ENCODE peak calls at places on chromosomes 1 and 21, in eight cellular contexts. D is NCI-H1417; E is CD4-positive, alpha-beta memory T cell; L is T-helper 17 cell; C is AG04450; Q is upper lobe of right lung; G is SJSA1; T is cerebellum. S is an unnamed sample.

GRCh38 chr21:29939859-29940245 is at the start of gene GRIK1:
- DNase-seq in D (no peak), E (no peak), L (no peak), C (no peak), Q (no peak), G (no peak), T (peak), S (no peak)

GRCh38 chr1:165629848-165630628 is 996 bp upstream of the MGST3 start:
- DNase-seq in D (peak), E (no peak), L (no peak), C (no peak), Q (no peak), G (no peak), T (no peak), S (peak)

GRCh38 chr1:109963864-109964263 is 20.7 kb upstream of the AHCYL1 start:
- DNase-seq in D (no peak), E (no peak), L (no peak), C (no peak), Q (no peak), G (no peak), T (no peak), S (no peak)

GRCh38 chr1:78492376-78492950 is 1.7 kb downstream of the PTGFR start:
- DNase-seq in D (no peak), E (no peak), L (no peak), C (no peak), Q (no peak), G (no peak), T (no peak), S (no peak)

GRCh38 chr1:112172294-112172882 is 182.9 kb upstream of the KCND3 start:
- DNase-seq in D (no peak), E (no peak), L (no peak), C (peak), Q (no peak), G (peak), T (no peak), S (no peak)

GRCh38 chr1:93029317-93029716 is 49.8 kb upstream of the MTF2 start:
- DNase-seq in D (no peak), E (peak), L (peak), C (no peak), Q (no peak), G (no peak), T (no peak), S (peak)

GRCh38 chr1:46805755-46806154 is 6.9 kb downstream of the CYP4B1 start:
- DNase-seq in D (no peak), E (no peak), L (no peak), C (no peak), Q (no peak), G (no peak), T (no peak), S (no peak)

GRCh38 chr1:47434051-47434842 is 3.6 kb upstream of the FOXD2 start:
- DNase-seq in D (no peak), E (no peak), L (no peak), C (peak), Q (peak), G (peak), T (peak), S (no peak)

GRCh38 chr1:197327776-197328364 is 59.8 kb downstream of the CRB1 start:
- DNase-seq in D (no peak), E (no peak), L (no peak), C (no peak), Q (no peak), G (peak), T (no peak), S (peak)

GRCh38 chr21:26120833-26121232 is 49.7 kb downstream of the APP start:
- DNase-seq in D (no peak), E (no peak), L (no peak), C (no peak), Q (no peak), G (no peak), T (no peak), S (no peak)

GRCh38 chr1:247209306-247209900 is 37.6 kb upstream of the ZNF124 start:
- DNase-seq in D (no peak), E (no peak), L (no peak), C (no peak), Q (no peak), G (no peak), T (no peak), S (no peak)

GRCh38 chr1:225428879-225429455 is 1.1 kb upstream of the LBR start:
- DNase-seq in D (no peak), E (peak), L (no peak), C (no peak), Q (no peak), G (no peak), T (no peak), S (no peak)

GRCh38 chr1:231318015-231318355 is 19.7 kb downstream of the EXOC8 start:
- DNase-seq in D (no peak), E (no peak), L (no peak), C (no peak), Q (no peak), G (no peak), T (no peak), S (no peak)

GRCh38 chr1:11960276-11960675 is 20.0 kb upstream of the MFN2 start:
- DNase-seq in D (no peak), E (no peak), L (no peak), C (no peak), Q (no peak), G (no peak), T (no peak), S (no peak)

GRCh38 chr1:159953866-159954515 is at the start of gene SLAMF9:
- DNase-seq in D (no peak), E (no peak), L (no peak), C (no peak), Q (no peak), G (no peak), T (no peak), S (no peak)

GRCh38 chr1:21302747-21303715 is 12.8 kb upstream of the ECE1 start:
- DNase-seq in D (no peak), E (no peak), L (no peak), C (peak), Q (no peak), G (peak), T (no peak), S (no peak)

GRCh38 chr1:24641646-24642151 is 1.4 kb upstream of the SRRM1 start:
- DNase-seq in D (no peak), E (peak), L (no peak), C (no peak), Q (peak), G (peak), T (peak), S (peak)

GRCh38 chr1:168719306-168720111 is 9.5 kb downstream of the DPT start:
- DNase-seq in D (no peak), E (no peak), L (no peak), C (no peak), Q (no peak), G (no peak), T (no peak), S (no peak)

GRCh38 chr1:151990856-151991198 is 2.8 kb downstream of the S100A10 start:
- DNase-seq in D (peak), E (no peak), L (no peak), C (no peak), Q (no peak), G (peak), T (no peak), S (no peak)

GRCh38 chr1:156356875-156357534 is 12.0 kb upstream of the RHBG start:
- DNase-seq in D (peak), E (peak), L (peak), C (no peak), Q (peak), G (no peak), T (peak), S (peak)

GRCh38 chr1:171346866-171347265 is 32.9 kb downstream of the FMO4 start:
- DNase-seq in D (no peak), E (no peak), L (no peak), C (no peak), Q (no peak), G (no peak), T (no peak), S (no peak)

GRCh38 chr1:150973826-150974579 is 632 bp downstream of the CERS2 start:
- DNase-seq in D (peak), E (peak), L (no peak), C (no peak), Q (peak), G (peak), T (peak), S (peak)

GRCh38 chr1:21317035-21317689 is 26.9 kb upstream of the ECE1 start:
- DNase-seq in D (no peak), E (no peak), L (no peak), C (no peak), Q (peak), G (no peak), T (no peak), S (no peak)

GRCh38 chr21:42160950-42161225 is 58.1 kb upstream of the ABCG1 start:
- DNase-seq in D (no peak), E (no peak), L (no peak), C (no peak), Q (peak), G (no peak), T (no peak), S (no peak)

GRCh38 chr1:25806418-25806817 is 6.4 kb downstream of the SELENON start:
- DNase-seq in D (no peak), E (no peak), L (no peak), C (no peak), Q (no peak), G (no peak), T (no peak), S (no peak)

S was measured in naive thymus-derived CD4-positive, alpha-beta T cell.